ENCODE peak calls at places on chromosomes 6 and 20, in six cellular contexts. B is upper lobe of right lung, V is stomach, J is fibroblast of lung, M is IMR-90, N is cardiac muscle cell. D is an unnamed sample. For H3K9me3, the result is how much of the 10 kb centered on the place peaks cover.

GRCh38 chr6:166872431-166873139 is 83.8 kb downstream of the RNASET2 start:
- DNase-seq in B (no peak), M (no peak), V (no peak), J (no peak), N (no peak), D (no peak)

GRCh38 chr6:159594750-159595117 is 98.3 kb downstream of the SOD2 start:
- DNase-seq in J (peak), M (peak), V (no peak), N (no peak), B (no peak), D (no peak)

GRCh38 chr6:130993292-130993765 is 69.7 kb downstream of the EPB41L2 start:
- DNase-seq in M (no peak), V (no peak), J (no peak), B (no peak), N (no peak), D (no peak)

GRCh38 chr6:35969676-35970075 is 48.8 kb upstream of the SRPK1 start:
- DNase-seq in M (peak), N (no peak), J (peak), B (no peak), V (no peak), D (no peak)

GRCh38 chr6:166618866-166619761 is 7.9 kb downstream of the RPS6KA2 start:
- DNase-seq in N (no peak), J (peak), B (no peak), M (peak), V (no peak), D (no peak)

GRCh38 chr6:39228111-39228971 is 934 bp downstream of the KCNK5 start:
- DNase-seq in V (no peak), N (no peak), J (no peak), M (no peak), B (no peak), D (no peak)

GRCh38 chr20:49593441-49594142 is 25.7 kb upstream of the PTGIS start:
- DNase-seq in B (no peak), J (no peak), N (no peak), M (no peak), V (no peak), D (no peak)

GRCh38 chr20:52305843-52306242 is 114.3 kb upstream of the ZFP64 start:
- DNase-seq in J (no peak), B (no peak), M (no peak), N (no peak), V (no peak), D (no peak)

GRCh38 chr6:16658661-16659060 is 102.6 kb downstream of the ATXN1 start:
- DNase-seq in V (no peak), B (no peak), N (no peak), M (no peak), J (no peak), D (no peak)

GRCh38 chr6:88513920-88514319 is 347.8 kb upstream of the CNR1 start:
- DNase-seq in N (no peak), J (no peak), M (no peak), B (no peak), V (no peak), D (no peak)

GRCh38 chr6:73983367-73983766 is 287.4 kb downstream of the CD109 start:
- DNase-seq in M (peak), J (peak), B (no peak), V (no peak), N (no peak), D (no peak)

GRCh38 chr6:127737009-127737486 is 160.1 kb downstream of the C6orf58 start:
- DNase-seq in J (peak), B (no peak), V (peak), M (peak), N (peak), D (no peak)

GRCh38 chr6:41940759-41941279 is 789 bp downstream of the CCND3 start:
- DNase-seq in N (peak), J (peak), B (peak), V (peak), M (peak), D (no peak)

GRCh38 chr20:34579191-34579661 is 20.7 kb downstream of the MAP1LC3A start:
- DNase-seq in J (peak), N (no peak), V (peak), M (peak), B (no peak), D (peak)

GRCh38 chr20:399182-399707 is 8.9 kb upstream of the RBCK1 start:
- DNase-seq in B (no peak), V (no peak), N (no peak), J (no peak), M (no peak), D (no peak)

GRCh38 chr6:27433714-27434113 is 39.2 kb downstream of the ZNF184 start:
- DNase-seq in J (no peak), M (no peak), N (no peak), B (no peak), V (no peak), D (no peak)

GRCh38 chr6:34839696-34840352 is 47.9 kb downstream of the BLTP3A start:
- DNase-seq in V (no peak), J (peak), B (no peak), N (no peak), M (peak), D (no peak)

GRCh38 chr20:32435449-32436107 is 77.4 kb downstream of the ASXL1 start:
- DNase-seq in V (no peak), B (no peak), M (no peak), J (no peak), N (no peak), D (peak)
- H3K4me3 ChIP-seq in V (no peak), B (no peak), M (no peak), J (no peak), N (no peak), D (no peak)

GRCh38 chr6:45212976-45213375 is 115.2 kb upstream of the RUNX2 start:
- DNase-seq in V (no peak), J (peak), N (no peak), M (no peak), B (no peak), D (no peak)
- H3K9me3 ChIP-seq in V (under half), J (under half), N (under half), M (under half), B (under half), D (under half)

GRCh38 chr6:26103141-26103769 is 16.0 kb downstream of the HFE start:
- DNase-seq in V (no peak), M (peak), J (peak), B (no peak), N (no peak), D (no peak)
- H3K4me3 ChIP-seq in V (peak), M (peak), J (peak), B (peak), N (peak), D (peak)

GRCh38 chr6:22681761-22682160 is 112.4 kb downstream of the HDGFL1 start:
- DNase-seq in N (no peak), V (no peak), B (no peak), J (no peak), M (no peak), D (no peak)

GRCh38 chr6:22682979-22683378 is 113.6 kb downstream of the HDGFL1 start:
- DNase-seq in M (no peak), J (no peak), N (no peak), V (no peak), B (no peak), D (no peak)

DNA sequence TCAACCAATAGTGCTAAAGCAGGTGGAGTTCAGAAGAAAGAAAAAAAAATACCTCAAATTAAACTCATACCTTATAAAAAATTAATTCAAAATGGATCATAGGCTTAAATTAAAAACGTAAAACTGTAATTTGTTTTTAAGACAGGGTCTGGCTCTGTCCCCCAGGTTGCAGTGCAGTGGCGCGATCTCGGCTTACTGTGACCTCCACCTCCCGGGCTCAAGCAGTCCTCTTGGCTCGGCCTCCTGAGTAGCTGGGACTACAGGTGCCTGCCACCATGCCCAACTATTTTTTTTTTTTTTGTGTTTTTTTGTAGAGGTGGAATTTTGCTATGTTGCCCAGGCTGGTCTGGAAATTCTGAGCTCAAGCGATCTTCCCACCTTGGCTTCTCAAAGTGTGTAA is 111.6 kb downstream of the HDGFL1 start:
- DNase-seq in M (no peak), V (no peak), J (no peak), N (no peak), B (no peak), D (no peak)
- H3K9me3 ChIP-seq in M (under half), V (under half), J (under half), N (under half), B (under half), D (under half)

GRCh38 chr6:165615629-165616028 is 47.4 kb downstream of the PDE10A start:
- DNase-seq in J (peak), V (no peak), N (no peak), M (peak), B (no peak), D (no peak)
- H3K4me3 ChIP-seq in J (no peak), V (peak), N (no peak), M (no peak), B (no peak), D (no peak)

GRCh38 chr20:51299413-51299812 is 243.1 kb downstream of the NFATC2 start:
- DNase-seq in V (no peak), J (no peak), B (no peak), M (no peak), N (no peak), D (no peak)

GRCh38 chr20:51301026-51301425 is 241.5 kb downstream of the NFATC2 start:
- DNase-seq in N (no peak), M (no peak), B (no peak), J (no peak), V (no peak), D (no peak)

GRCh38 chr20:51298141-51298540 is 244.4 kb downstream of the NFATC2 start:
- DNase-seq in V (no peak), N (no peak), B (no peak), M (no peak), J (no peak), D (no peak)

GRCh38 chr20:51303731-51304670 is 238.5 kb downstream of the NFATC2 start:
- DNase-seq in N (no peak), B (no peak), J (no peak), M (no peak), V (no peak), D (no peak)

DNA sequence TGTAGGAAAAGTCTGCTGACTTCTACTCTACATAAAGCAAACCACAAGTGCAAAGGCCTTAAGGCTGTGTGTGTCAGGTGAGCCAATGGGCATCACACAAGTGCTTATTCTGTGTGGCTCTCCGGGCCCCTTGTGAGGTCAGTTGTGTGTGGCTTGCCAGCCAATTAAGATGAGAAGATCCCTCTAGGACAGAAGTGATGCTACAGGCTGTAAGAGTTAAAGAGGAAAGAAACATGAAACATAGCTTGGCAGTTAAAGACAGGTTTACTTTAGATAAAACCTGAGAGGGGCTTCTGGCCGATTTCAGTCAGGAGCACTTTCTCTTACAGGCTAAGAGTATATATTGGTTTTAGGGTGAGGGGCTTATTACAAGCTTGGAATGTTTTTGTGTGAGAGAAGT is 242.4 kb downstream of the NFATC2 start:
- DNase-seq in J (no peak), N (no peak), M (no peak), V (no peak), B (no peak), D (no peak)
- H3K9me3 ChIP-seq in J (under half), N (under half), M (under half), V (under half), B (under half), D (under half)

GRCh38 chr6:6508603-6509002 is 79.9 kb upstream of the LY86 start:
- DNase-seq in N (no peak), M (no peak), B (no peak), J (no peak), V (no peak), D (no peak)
- H3K4me3 ChIP-seq in N (no peak), M (no peak), B (no peak), J (no peak), V (no peak), D (no peak)